ENCODE peak calls at places on chromosomes 3 and 15, in seven cellular contexts. O, Q, T, V, W, Z and G are unnamed samples.

GRCh38 chr15:96335429-96335807 is 4.9 kb downstream of the NR2F2 start:
- DNase-seq in O (no peak), Q (no peak), T (no peak), V (no peak), W (no peak), Z (peak; percentile 12), G (no peak)

GRCh38 chr3:129439381-129439816 is 349 bp downstream of the MBD4 start:
- DNase-seq in O (peak; percentile 21), Q (peak; percentile 42), T (no peak), V (no peak), W (no peak), Z (peak; percentile 19), G (peak; percentile 37)

GRCh38 chr15:26179906-26180305 is 316.8 kb upstream of the ATP10A start:
- DNase-seq in O (no peak), Q (peak; percentile 1), T (peak; percentile 47), V (no peak), W (no peak), Z (no peak), G (peak; percentile 11)

GRCh38 chr15:58296276-58296675 is 135.5 kb upstream of the LIPC start:
- DNase-seq in O (no peak), Q (no peak), T (no peak), V (no peak), W (no peak), Z (no peak), G (no peak)

GRCh38 chr15:31740203-31740602 is 290.1 kb upstream of the CHRNA7 start:
- DNase-seq in O (no peak), Q (no peak), T (no peak), V (no peak), W (no peak), Z (no peak), G (peak; percentile 35)

GRCh38 chr15:45200799-45201556 is 13.2 kb upstream of the SHF start:
- DNase-seq in O (peak; percentile 66), Q (peak; percentile 24), T (peak; percentile 74), V (no peak), W (peak; percentile 70), Z (peak; percentile 62), G (peak; percentile 84)

GRCh38 chr3:187950671-187951070 is 203.3 kb upstream of the LPP start:
- DNase-seq in O (no peak), Q (no peak), T (no peak), V (no peak), W (no peak), Z (no peak), G (no peak)

GRCh38 chr3:20322085-20322484 is 136.1 kb upstream of the SGO1 start:
- DNase-seq in O (no peak), Q (no peak), T (no peak), V (no peak), W (no peak), Z (no peak), G (no peak)

GRCh38 chr3:21174461-21174860 is 576.5 kb downstream of the ZNF385D start:
- DNase-seq in O (no peak), Q (no peak), T (no peak), V (no peak), W (no peak), Z (no peak), G (no peak)

GRCh38 chr15:61084944-61085367 is 144.1 kb downstream of the RORA start:
- DNase-seq in O (no peak), Q (no peak), T (peak; percentile 13), V (no peak), W (peak; percentile 2), Z (no peak), G (peak; percentile 46)

GRCh38 chr3:158731938-158732855 is at the start of gene RARRES1:
- DNase-seq in O (no peak), Q (peak; percentile 60), T (peak; percentile 70), V (peak; percentile 51), W (peak; percentile 55), Z (peak; percentile 80), G (peak; percentile 79)

GRCh38 chr15:22884344-22884743 is 45.9 kb downstream of the NIPA2 start:
- DNase-seq in O (no peak), Q (no peak), T (no peak), V (no peak), W (no peak), Z (no peak), G (no peak)

GRCh38 chr3:17120115-17120514 is 235.4 kb downstream of the PLCL2 start:
- DNase-seq in O (no peak), Q (no peak), T (no peak), V (no peak), W (no peak), Z (no peak), G (no peak)